ENCODE peak calls at places on chromosomes 12 and 14, in seven cellular contexts. V is fibroblast of mammary gland; R is BJ; K is CD8-positive, alpha-beta T cell; U is endodermal cell; X is left ventricle myocardium inferior; M is foreskin fibroblast. A is an unnamed sample.

GRCh38 chr14:104660597-104660996 is 28.8 kb upstream of the INF2 start:
- DNase-seq in V (no peak), R (no peak), K (no peak), U (no peak), X (no peak), M (no peak), A (no peak)

GRCh38 chr12:70052931-70053497 is 190.2 kb upstream of the CNOT2 start:
- DNase-seq in V (peak; percentile 94), R (peak; percentile 47), K (no peak), U (no peak), X (no peak), M (peak; percentile 93), A (peak; percentile 97)

GRCh38 chr12:56007148-56007891 is 10.2 kb downstream of the SUOX start:
- DNase-seq in V (peak; percentile 78), R (peak; percentile 37), K (peak; percentile 26), U (peak; percentile 98), X (peak; percentile 89), M (peak; percentile 94), A (peak; percentile 85)

GRCh38 chr12:27048822-27049752 is 26.7 kb downstream of the MED21 start:
- DNase-seq in V (peak; percentile 92), R (no peak), K (no peak), U (no peak), X (no peak), M (peak; percentile 78), A (peak; percentile 84)

GRCh38 chr12:125403145-125403789 is 338.0 kb downstream of the AACS start:
- DNase-seq in V (peak; percentile 30), R (no peak), K (no peak), U (peak; percentile 90), X (no peak), M (peak; percentile 44), A (peak; percentile 40)

GRCh38 chr12:101829639-101830390 is 944 bp downstream of the GNPTAB start:
- DNase-seq in V (no peak), R (no peak), K (no peak), U (no peak), X (no peak), M (no peak), A (peak; percentile 10)

GRCh38 chr12:98388126-98388525 is 127.3 kb upstream of the TMPO start:
- DNase-seq in V (no peak), R (no peak), K (no peak), U (no peak), X (no peak), M (no peak), A (no peak)

GRCh38 chr12:33427071-33427470 is 12.5 kb downstream of the SYT10 start:
- DNase-seq in V (peak; percentile 0), R (no peak), K (no peak), U (peak; percentile 69), X (no peak), M (no peak), A (no peak)

GRCh38 chr14:70832536-70833305 is 23.4 kb upstream of the MAP3K9 start:
- DNase-seq in V (peak; percentile 20), R (no peak), K (no peak), U (no peak), X (no peak), M (peak; percentile 47), A (peak; percentile 74)

GRCh38 chr14:61647704-61648103 is 47.6 kb upstream of the HIF1A start:
- DNase-seq in V (no peak), R (no peak), K (no peak), U (no peak), X (no peak), M (no peak), A (no peak)

GRCh38 chr14:78157855-78158436 is 12.2 kb upstream of the NRXN3 start:
- DNase-seq in V (peak; percentile 22), R (no peak), K (no peak), U (peak; percentile 83), X (no peak), M (peak; percentile 15), A (peak; percentile 14)

GRCh38 chr12:95266250-95266649 is 48.6 kb downstream of the VEZT start:
- DNase-seq in V (no peak), R (no peak), K (no peak), U (no peak), X (no peak), M (no peak), A (no peak)

GRCh38 chr12:109153711-109154434 is 37.5 kb downstream of the ACACB start:
- DNase-seq in V (no peak), R (no peak), K (no peak), U (peak; percentile 78), X (no peak), M (no peak), A (no peak)

GRCh38 chr12:118357327-118358007 is 15.2 kb downstream of the TAOK3 start:
- DNase-seq in V (peak; percentile 80), R (no peak), K (no peak), U (no peak), X (no peak), M (peak; percentile 89), A (peak; percentile 79)

GRCh38 chr12:48037267-48037915 is 33.1 kb upstream of the COL2A1 start:
- DNase-seq in V (no peak), R (no peak), K (no peak), U (peak; percentile 99), X (no peak), M (peak; percentile 27), A (peak; percentile 42)

GRCh38 chr12:52907092-52907810 is 2.4 kb upstream of the KRT8 start:
- DNase-seq in V (no peak), R (no peak), K (no peak), U (peak; percentile 93), X (peak; percentile 29), M (no peak), A (peak; percentile 62)

GRCh38 chr12:19744760-19745218 is 305.5 kb downstream of the AEBP2 start:
- DNase-seq in V (peak; percentile 69), R (no peak), K (no peak), U (no peak), X (no peak), M (peak; percentile 17), A (peak; percentile 97)

GRCh38 chr12:125092872-125093680 is 27.8 kb downstream of the AACS start:
- DNase-seq in V (peak; percentile 69), R (no peak), K (no peak), U (peak; percentile 71), X (peak; percentile 59), M (peak; percentile 73), A (peak; percentile 24)

GRCh38 chr14:22221508-22221907 is 367.5 kb downstream of the DAD1 start:
- DNase-seq in V (peak; percentile 29), R (no peak), K (no peak), U (no peak), X (no peak), M (no peak), A (peak; percentile 18)

GRCh38 chr12:9389796-9390195 is 181.6 kb upstream of the PZP start:
- DNase-seq in V (no peak), R (no peak), K (no peak), U (peak; percentile 56), X (no peak), M (no peak), A (no peak)

GRCh38 chr14:35403085-35403396 is 1.5 kb downstream of the NFKBIA start:
- DNase-seq in V (peak; percentile 62), R (no peak), K (no peak), U (peak; percentile 39), X (peak; percentile 35), M (peak; percentile 34), A (peak; percentile 66)

GRCh38 chr12:124744659-124745467 is 118.8 kb downstream of the SCARB1 start:
- DNase-seq in V (no peak), R (no peak), K (no peak), U (peak; percentile 90), X (no peak), M (peak; percentile 40), A (no peak)

GRCh38 chr12:21456291-21456780 is 18.9 kb downstream of the PYROXD1 start:
- DNase-seq in V (no peak), R (no peak), K (no peak), U (no peak), X (no peak), M (peak; percentile 43), A (no peak)

GRCh38 chr14:65412189-65412846 is at the start of gene FUT8:
- DNase-seq in V (peak; percentile 94), R (peak; percentile 78), K (peak; percentile 87), U (peak; percentile 98), X (peak; percentile 94), M (peak; percentile 100), A (peak; percentile 98)
- TF ChIP-seq CTCF in V (peak; percentile 34), R (peak; percentile 77), K (peak; percentile 43), U (peak; percentile 79), X (peak; percentile 72), M (peak; percentile 61), A (peak; percentile 51)

DNA sequence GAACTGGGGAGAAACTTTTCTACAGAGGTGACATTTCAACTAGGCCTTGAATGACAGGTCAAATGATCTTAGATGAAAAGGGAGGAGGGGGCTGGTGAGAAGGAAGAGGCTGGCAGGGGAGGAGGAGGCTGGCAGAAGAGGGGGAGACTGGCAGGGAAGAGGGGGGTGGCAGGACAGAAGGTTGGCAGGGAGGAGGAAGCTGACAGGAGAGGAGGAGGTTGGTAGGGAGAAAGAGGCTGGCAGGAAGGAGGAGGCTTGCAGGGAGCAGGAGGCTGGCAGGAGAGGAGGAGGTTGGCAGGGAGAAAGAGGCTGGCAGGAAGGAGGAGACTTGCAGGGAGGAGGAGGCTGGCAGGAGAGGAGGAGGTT is 63.4 kb upstream of the PPP4R3A start:
- DNase-seq in V (no peak), R (no peak), K (no peak), U (no peak), X (no peak), M (no peak), A (no peak)
- H3K4me3 ChIP-seq in V (no peak overlapping the region), R (no peak overlapping the region), K (peak overlapping the region; percentile 62), U (no peak overlapping the region), X (no peak overlapping the region), M (no peak overlapping the region), A (no peak overlapping the region)

DNA sequence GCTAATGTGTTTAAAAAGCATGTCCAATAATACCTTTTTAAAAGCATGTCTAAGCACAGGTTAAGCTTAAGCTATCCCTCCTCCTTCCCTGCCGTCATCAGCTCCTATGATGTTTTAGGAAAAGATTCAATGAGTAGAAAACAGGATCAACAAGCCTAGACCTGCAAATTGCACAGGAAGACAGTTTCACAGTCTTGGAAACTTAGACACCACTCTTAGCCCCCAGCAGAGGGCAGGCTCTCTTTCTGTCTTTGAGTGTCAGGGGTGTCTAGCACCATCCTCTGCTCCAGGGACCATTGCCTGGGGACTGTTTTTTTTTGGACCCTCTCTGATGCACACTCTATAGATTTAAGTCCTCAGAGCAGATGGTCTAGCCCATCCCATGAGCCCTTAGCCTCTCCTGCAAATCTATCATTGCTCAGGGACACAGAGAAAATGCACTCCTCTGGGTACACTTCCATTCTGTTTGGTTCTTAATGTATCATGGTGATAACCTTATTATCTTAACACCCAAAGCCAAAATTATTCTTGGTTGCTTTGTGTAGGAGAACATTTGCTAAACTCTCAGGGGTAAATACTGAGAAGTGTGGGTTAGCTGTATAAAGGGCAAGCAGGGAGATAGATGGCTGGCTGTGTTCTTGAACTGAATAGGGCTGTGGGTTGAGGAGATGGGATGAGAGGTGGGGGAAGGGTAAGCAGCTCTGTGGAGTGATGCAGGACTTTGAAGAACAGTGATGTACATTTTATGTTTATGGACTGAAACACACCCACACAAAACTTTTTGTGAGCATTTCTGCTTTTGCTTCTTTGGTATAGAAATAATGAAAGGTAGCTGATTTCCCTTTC is 259.9 kb upstream of the DDHD1 start:
- DNase-seq in V (peak; percentile 33), R (no peak), K (no peak), U (peak; percentile 47), X (no peak), M (peak; percentile 45), A (peak; percentile 23)
- TF ChIP-seq CTCF in V (peak; percentile 58), R (peak; percentile 51), K (no peak), U (peak; percentile 79), X (peak; percentile 45), M (peak; percentile 44), A (peak; percentile 72)

DNA sequence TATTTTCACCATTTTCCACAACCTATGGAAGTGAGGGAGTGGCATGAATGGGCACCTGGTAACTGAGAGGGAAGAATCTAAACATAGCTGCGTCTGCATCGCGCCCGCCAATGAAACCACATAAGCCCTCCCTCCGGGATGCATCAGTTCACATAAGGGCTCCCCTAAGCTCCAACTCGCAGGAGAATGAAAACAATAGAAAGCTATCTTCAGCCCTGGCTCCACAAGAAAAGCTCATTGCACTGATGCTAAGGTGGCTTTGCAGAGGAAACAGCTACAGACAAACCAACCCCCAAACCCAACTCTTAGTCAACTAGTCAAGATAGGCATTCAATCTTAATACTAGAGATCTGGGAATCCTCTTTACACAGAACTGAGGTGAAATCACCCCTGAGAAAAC is 173.3 kb downstream of the FOXN3 start:
- DNase-seq in V (no peak), R (no peak), K (no peak), U (no peak), X (no peak), M (no peak), A (no peak)
- H3K4me3 ChIP-seq in V (no peak overlapping the region), R (no peak overlapping the region), K (no peak overlapping the region), U (no peak overlapping the region), X (no peak overlapping the region), M (no peak overlapping the region), A (no peak overlapping the region)